ENCODE peak calls at places on chromosomes 1 and 21, in nine cellular contexts. S is cardiac fibroblast, K is fibroblast of mammary gland, J is GM10248, Q is C1 segment of cervical spinal cord, H is GM23338, W is mucosa of gallbladder, G is ureter, M is dermis blood vessel endothelial cell. O is an unnamed sample.

GRCh38 chr1:24901791-24902470 is 28.1 kb downstream of the RUNX3 start:
- DNase-seq in S (no peak), K (no peak), J (peak), Q (no peak), H (no peak), W (no peak), G (no peak), M (no peak), O (no peak)

GRCh38 chr1:35559317-35559944 is 1.8 kb downstream of the NCDN start:
- DNase-seq in S (no peak), K (no peak), J (no peak), Q (no peak), H (no peak), W (no peak), G (no peak), M (no peak), O (no peak)

GRCh38 chr1:208595745-208596144 is 351.6 kb upstream of the PLXNA2 start:
- DNase-seq in S (no peak), K (peak), J (no peak), Q (no peak), H (no peak), W (no peak), G (no peak), M (no peak), O (no peak)

GRCh38 chr1:77030401-77031100 is 163.3 kb downstream of the ST6GALNAC5 start:
- DNase-seq in S (no peak), K (no peak), J (no peak), Q (no peak), H (no peak), W (no peak), G (no peak), M (no peak), O (no peak)

GRCh38 chr1:207286747-207287528 is 34.5 kb upstream of the CD55 start:
- DNase-seq in S (no peak), K (no peak), J (no peak), Q (no peak), H (no peak), W (no peak), G (no peak), M (no peak), O (no peak)

GRCh38 chr1:94006604-94007003 is 97.4 kb upstream of the GCLM start:
- DNase-seq in S (no peak), K (no peak), J (no peak), Q (no peak), H (no peak), W (no peak), G (no peak), M (no peak), O (no peak)

GRCh38 chr1:24951337-24951736 is 21.3 kb upstream of the RUNX3 start:
- DNase-seq in S (no peak), K (no peak), J (no peak), Q (no peak), H (no peak), W (no peak), G (no peak), M (no peak), O (no peak)

GRCh38 chr1:77889240-77889637 is 815 bp downstream of the NEXN start:
- DNase-seq in S (peak), K (peak), J (no peak), Q (no peak), H (peak), W (no peak), G (no peak), M (peak), O (no peak)

GRCh38 chr1:226624526-226624925 is 76.0 kb downstream of the STUM start:
- DNase-seq in S (peak), K (peak), J (no peak), Q (no peak), H (no peak), W (no peak), G (no peak), M (no peak), O (no peak)

GRCh38 chr1:155889566-155889965 is 21.6 kb downstream of the RIT1 start:
- DNase-seq in S (peak), K (no peak), J (no peak), Q (no peak), H (no peak), W (no peak), G (no peak), M (peak), O (no peak)

GRCh38 chr1:34885405-34886247 is 26.1 kb upstream of the SMIM12 start:
- DNase-seq in S (peak), K (peak), J (peak), Q (no peak), H (peak), W (peak), G (peak), M (peak), O (no peak)

GRCh38 chr1:88104234-88104633 is 579.8 kb upstream of the PKN2 start:
- DNase-seq in S (peak), K (peak), J (no peak), Q (no peak), H (no peak), W (no peak), G (no peak), M (no peak), O (no peak)

GRCh38 chr1:156475568-156476500 is 24.7 kb downstream of the MEF2D start:
- DNase-seq in S (peak), K (peak), J (no peak), Q (peak), H (no peak), W (peak), G (peak), M (no peak), O (no peak)

GRCh38 chr1:219279017-219279770 is 105.5 kb downstream of the LYPLAL1 start:
- DNase-seq in S (peak), K (no peak), J (no peak), Q (no peak), H (no peak), W (no peak), G (no peak), M (peak), O (no peak)

GRCh38 chr1:197557302-197557701 is 218.0 kb downstream of the DENND1B start:
- DNase-seq in S (peak), K (peak), J (no peak), Q (no peak), H (no peak), W (no peak), G (no peak), M (no peak), O (no peak)

GRCh38 chr21:39542736-39543135 is 70.0 kb upstream of the B3GALT5 start:
- DNase-seq in S (no peak), K (no peak), J (no peak), Q (no peak), H (no peak), W (no peak), G (no peak), M (no peak), O (no peak)

GRCh38 chr1:9907441-9907840 is 2.6 kb downstream of the CTNNBIP1 start:
- DNase-seq in S (no peak), K (no peak), J (no peak), Q (no peak), H (no peak), W (no peak), G (no peak), M (peak), O (no peak)